ENCODE peak calls at places on chromosomes 4 and X, in eight cellular contexts. S is ovary; P is MM.1S; U is heart left ventricle; V is astrocyte; R is CD8-positive, alpha-beta T cell; G is breast epithelium; I is GM23248. J is an unnamed sample.
A peak's percentile ranks its signal among the peaks of the same experiment; 100 is the strongest.

GRCh38 chr4:44578954-44579353 is 72.5 kb downstream of the YIPF7 start:
- DNase-seq in S (no peak), P (no peak), U (no peak), V (no peak), R (no peak), G (no peak), I (no peak), J (no peak)

GRCh38 chr4:52788806-52789205 is 37.6 kb upstream of the ERVMER34-1 start:
- DNase-seq in S (no peak), P (no peak), U (no peak), V (peak; percentile 37), R (no peak), G (no peak), I (no peak), J (no peak)

GRCh38 chrX:85003655-85004244 is at the start of gene APOOL:
- DNase-seq in S (peak; percentile 85), P (peak; percentile 88), U (peak; percentile 89), V (peak; percentile 86), R (peak; percentile 77), G (peak; percentile 77), I (peak; percentile 91), J (peak; percentile 89)

GRCh38 chr4:23930750-23931488 is 41.1 kb upstream of the PPARGC1A start:
- DNase-seq in S (no peak), P (no peak), U (peak; percentile 93), V (peak; percentile 35), R (no peak), G (peak; percentile 82), I (peak; percentile 45), J (peak; percentile 59)

GRCh38 chr4:6443035-6444023 is 29.1 kb downstream of the PPP2R2C start:
- DNase-seq in S (no peak), P (no peak), U (no peak), V (no peak), R (no peak), G (no peak), I (no peak), J (no peak)

GRCh38 chrX:71618303-71618721 is at the start of gene CXCR3:
- DNase-seq in S (no peak), P (peak; percentile 88), U (peak; percentile 60), V (peak; percentile 40), R (peak; percentile 71), G (no peak), I (no peak), J (peak; percentile 35)

GRCh38 chr4:153438916-153439756 is 27.0 kb upstream of the TMEM131L start:
- DNase-seq in S (no peak), P (peak; percentile 87), U (no peak), V (no peak), R (peak; percentile 57), G (no peak), I (no peak), J (no peak)

GRCh38 chrX:68429216-68429615 is 4.1 kb downstream of the OPHN1 start:
- DNase-seq in S (no peak), P (no peak), U (no peak), V (peak; percentile 43), R (no peak), G (no peak), I (peak; percentile 80), J (no peak)

GRCh38 chrX:31609130-31609529 is 537.3 kb upstream of the FTHL17 start:
- DNase-seq in S (no peak), P (no peak), U (no peak), V (peak; percentile 79), R (no peak), G (no peak), I (peak; percentile 85), J (no peak)

DNA sequence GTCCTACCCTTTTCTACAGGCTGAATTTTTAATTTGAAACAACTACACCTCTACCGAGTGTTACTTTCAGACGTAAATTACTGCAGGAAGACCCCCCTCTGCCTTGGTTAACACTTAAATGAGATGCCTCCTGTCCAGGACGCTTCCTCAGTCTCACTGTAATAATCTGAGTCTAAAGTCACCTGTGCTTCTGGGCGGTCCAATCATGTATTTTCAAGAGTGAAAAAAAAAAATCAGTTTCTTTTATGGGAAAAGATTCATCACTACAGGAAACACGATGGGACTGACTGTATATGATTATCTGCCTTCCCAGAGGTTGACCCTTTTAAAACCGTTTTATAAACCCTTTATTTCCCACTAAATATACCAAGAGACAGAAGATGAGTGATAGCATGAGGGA is 776 bp downstream of the RBM47 start:
- DNase-seq in S (no peak), P (no peak), U (no peak), V (no peak), R (no peak), G (no peak), I (peak; percentile 22), J (no peak)
- H3K4me1 ChIP-seq in S (peaks cover 2% of the 10 kb centered on the region), P (peaks cover 28% of the 10 kb centered on the region), U (no peaks in the 10 kb centered on the region), V (peaks cover 10% of the 10 kb centered on the region), R (no peaks in the 10 kb centered on the region), G (no peaks in the 10 kb centered on the region), I (no peaks in the 10 kb centered on the region), J (no peaks in the 10 kb centered on the region)

GRCh38 chr4:184473265-184473514 is 1.2 kb downstream of the IRF2 start:
- DNase-seq in S (no peak), P (no peak), U (no peak), V (no peak), R (peak; percentile 58), G (no peak), I (no peak), J (peak; percentile 63)
- H3K4me1 ChIP-seq in S (peaks cover 3% of the 10 kb centered on the region), P (peaks cover 21% of the 10 kb centered on the region), U (peaks cover 15% of the 10 kb centered on the region), V (peaks cover 7% of the 10 kb centered on the region), R (peaks cover 47% of the 10 kb centered on the region), G (peaks cover 14% of the 10 kb centered on the region), I (peaks cover 19% of the 10 kb centered on the region), J (peaks cover 17% of the 10 kb centered on the region)

GRCh38 chrX:39050427-39050826 is 249.2 kb downstream of the MID1IP1 start:
- DNase-seq in S (no peak), P (no peak), U (no peak), V (no peak), R (no peak), G (no peak), I (no peak), J (no peak)
- H3K4me1 ChIP-seq in S (no peaks in the 10 kb centered on the region), P (no peaks in the 10 kb centered on the region), U (no peaks in the 10 kb centered on the region), V (no peaks in the 10 kb centered on the region), R (no peaks in the 10 kb centered on the region), G (no peaks in the 10 kb centered on the region), I (no peaks in the 10 kb centered on the region), J (no peaks in the 10 kb centered on the region)

GRCh38 chr4:2796261-2797187 is 3.6 kb downstream of the SH3BP2 start:
- DNase-seq in S (peak; percentile 45), P (no peak), U (peak; percentile 26), V (peak; percentile 46), R (peak; percentile 48), G (peak; percentile 67), I (peak; percentile 81), J (peak; percentile 88)
- H3K4me1 ChIP-seq in S (peaks cover 26% of the 10 kb centered on the region), P (peaks cover 8% of the 10 kb centered on the region), U (peaks cover 67% of the 10 kb centered on the region), V (peaks cover 49% of the 10 kb centered on the region), R (peaks cover 71% of the 10 kb centered on the region), G (peaks cover 61% of the 10 kb centered on the region), I (peaks cover 42% of the 10 kb centered on the region), J (peaks cover 70% of the 10 kb centered on the region)